ENCODE peak calls at places on chromosomes 7 and 10, in four cellular contexts. One of them, this sample, is unnamed.

GRCh38 chr7:44408596-44408995 is 81.9 kb downstream of the NUDCD3 start:
- DNase-seq in HEK293T: no peak
- DNase-seq in WTC11: peak; percentile 48
- DNase-seq in K562: no peak
- DNase-seq in this sample: no peak

GRCh38 chr7:139948167-139948566 is 114.6 kb downstream of the PARP12 start:
- DNase-seq in HEK293T: no peak
- DNase-seq in WTC11: no peak
- DNase-seq in K562: no peak
- DNase-seq in this sample: no peak

GRCh38 chr7:118045629-118046028 is 138.3 kb upstream of the LSM8 start:
- DNase-seq in HEK293T: no peak
- DNase-seq in WTC11: no peak
- DNase-seq in K562: no peak
- DNase-seq in this sample: no peak

GRCh38 chr10:9227679-9228365 is 1173.3 kb downstream of the GATA3 start:
- DNase-seq in HEK293T: no peak
- DNase-seq in WTC11: no peak
- DNase-seq in K562: no peak
- DNase-seq in this sample: no peak

GRCh38 chr10:11149499-11149898 is 131.8 kb downstream of the CELF2 start:
- DNase-seq in HEK293T: no peak
- DNase-seq in WTC11: no peak
- DNase-seq in K562: no peak
- DNase-seq in this sample: no peak

GRCh38 chr10:27542812-27543211 is 38.7 kb downstream of the RAB18 start:
- DNase-seq in HEK293T: no peak
- DNase-seq in WTC11: no peak
- DNase-seq in K562: no peak
- DNase-seq in this sample: no peak

GRCh38 chr10:26755443-26755903 is 58.0 kb downstream of the PDSS1 start:
- DNase-seq in HEK293T: peak; percentile 13
- DNase-seq in WTC11: no peak
- DNase-seq in K562: no peak
- DNase-seq in this sample: no peak

GRCh38 chr10:91162050-91162494 is 58.4 kb upstream of the PCGF5 start:
- DNase-seq in HEK293T: peak; percentile 12
- DNase-seq in WTC11: no peak
- DNase-seq in K562: peak; percentile 24
- DNase-seq in this sample: peak; percentile 6

GRCh38 chr10:86450806-86451603 is 70.6 kb downstream of the WAPL start:
- DNase-seq in HEK293T: no peak
- DNase-seq in WTC11: no peak
- DNase-seq in K562: no peak
- DNase-seq in this sample: peak; percentile 74

GRCh38 chr10:44459677-44460076 is 74.8 kb upstream of the CXCL12 start:
- DNase-seq in HEK293T: no peak
- DNase-seq in WTC11: no peak
- DNase-seq in K562: no peak
- DNase-seq in this sample: no peak

GRCh38 chr7:68199951-68200660 is 1203.5 kb downstream of the TYW1 start:
- DNase-seq in HEK293T: no peak
- DNase-seq in WTC11: no peak
- DNase-seq in K562: no peak
- DNase-seq in this sample: no peak

GRCh38 chr10:515674-516073 is 173.8 kb downstream of the DIP2C start:
- DNase-seq in HEK293T: no peak
- DNase-seq in WTC11: no peak
- DNase-seq in K562: no peak
- DNase-seq in this sample: no peak

GRCh38 chr7:29019275-29019820 is 61.2 kb upstream of the TRIL start:
- DNase-seq in HEK293T: no peak
- DNase-seq in WTC11: no peak
- DNase-seq in K562: no peak
- DNase-seq in this sample: no peak

GRCh38 chr10:855079-855478 is 76.4 kb downstream of the LARP4B start:
- DNase-seq in HEK293T: no peak
- DNase-seq in WTC11: no peak
- DNase-seq in K562: no peak
- DNase-seq in this sample: no peak

GRCh38 chr7:143376396-143376795 is 4.7 kb upstream of the ZYX start:
- DNase-seq in HEK293T: no peak
- DNase-seq in WTC11: no peak
- DNase-seq in K562: no peak
- DNase-seq in this sample: no peak

GRCh38 chr10:47381427-47382379 is 2.4 kb downstream of the ZNF488 start:
- DNase-seq in HEK293T: no peak
- DNase-seq in WTC11: no peak
- DNase-seq in K562: no peak
- DNase-seq in this sample: no peak

GRCh38 chr10:131002031-131002861 is 309.3 kb downstream of the TCERG1L start:
- DNase-seq in HEK293T: no peak
- DNase-seq in WTC11: no peak
- DNase-seq in K562: no peak
- DNase-seq in this sample: no peak

GRCh38 chr7:1548438-1548831 is 7.6 kb downstream of the TMEM184A start:
- DNase-seq in HEK293T: no peak
- DNase-seq in WTC11: no peak
- DNase-seq in K562: peak; percentile 56
- DNase-seq in this sample: no peak

GRCh38 chr7:17041324-17041723 is 159.5 kb upstream of the AGR3 start:
- DNase-seq in HEK293T: no peak
- DNase-seq in WTC11: no peak
- DNase-seq in K562: no peak
- DNase-seq in this sample: peak; percentile 3

GRCh38 chr10:35378547-35379210 is 42.4 kb downstream of the CCNY start:
- DNase-seq in HEK293T: no peak
- DNase-seq in WTC11: no peak
- DNase-seq in K562: peak; percentile 39
- DNase-seq in this sample: no peak

GRCh38 chr7:56009695-56010094 is 41.5 kb downstream of the PSPH start:
- DNase-seq in HEK293T: no peak
- DNase-seq in WTC11: no peak
- DNase-seq in K562: no peak
- DNase-seq in this sample: peak; percentile 65

GRCh38 chr10:93815304-93816091 is 57.8 kb downstream of the LGI1 start:
- DNase-seq in HEK293T: no peak
- DNase-seq in WTC11: peak; percentile 14
- DNase-seq in K562: no peak
- DNase-seq in this sample: no peak

GRCh38 chr7:103752995-103753394 is 236.5 kb downstream of the RELN start:
- DNase-seq in HEK293T: no peak
- DNase-seq in WTC11: no peak
- DNase-seq in K562: no peak
- DNase-seq in this sample: no peak

GRCh38 chr7:112640682-112641081 is 149.5 kb downstream of the TMEM168 start:
- DNase-seq in HEK293T: no peak
- DNase-seq in WTC11: no peak
- DNase-seq in K562: no peak
- DNase-seq in this sample: no peak

GRCh38 chr7:55439627-55440026 is 74.5 kb downstream of the LANCL2 start:
- DNase-seq in HEK293T: no peak
- DNase-seq in WTC11: no peak
- DNase-seq in K562: no peak
- DNase-seq in this sample: no peak

GRCh38 chr10:33031815-33032320 is 73.8 kb upstream of the ITGB1 start:
- DNase-seq in HEK293T: no peak
- DNase-seq in WTC11: no peak
- DNase-seq in K562: no peak
- DNase-seq in this sample: no peak

GRCh38 chr10:3251172-3251571 is 78.6 kb upstream of the PITRM1 start:
- DNase-seq in HEK293T: no peak
- DNase-seq in WTC11: no peak
- DNase-seq in K562: no peak
- DNase-seq in this sample: no peak

GRCh38 chr10:122632031-122632430 is 67.6 kb downstream of the C10orf120 start:
- DNase-seq in HEK293T: no peak
- DNase-seq in WTC11: no peak
- DNase-seq in K562: no peak
- DNase-seq in this sample: no peak

GRCh38 chr10:110803830-110804338 is 67.8 kb upstream of the PDCD4 start:
- DNase-seq in HEK293T: peak; percentile 58
- DNase-seq in WTC11: peak; percentile 48
- DNase-seq in K562: peak; percentile 24
- DNase-seq in this sample: peak; percentile 45

GRCh38 chr7:134932707-134933370 is 53.5 kb upstream of the AGBL3 start:
- DNase-seq in HEK293T: no peak
- DNase-seq in WTC11: no peak
- DNase-seq in K562: no peak
- DNase-seq in this sample: no peak
- TF ChIP-seq ELF4 in HEK293T: no peak
- TF ChIP-seq ELF4 in WTC11: no peak
- TF ChIP-seq ELF4 in K562: no peak
- TF ChIP-seq ELF4 in this sample: no peak

GRCh38 chr7:20831976-20832375 is 45.3 kb upstream of the SP8 start:
- DNase-seq in HEK293T: no peak
- DNase-seq in WTC11: no peak
- DNase-seq in K562: no peak
- DNase-seq in this sample: no peak

GRCh38 chr7:20828947-20829346 is 42.3 kb upstream of the SP8 start:
- DNase-seq in HEK293T: no peak
- DNase-seq in WTC11: no peak
- DNase-seq in K562: no peak
- DNase-seq in this sample: no peak

GRCh38 chr7:20835111-20835750 is 48.5 kb upstream of the SP8 start:
- DNase-seq in HEK293T: no peak
- DNase-seq in WTC11: peak; percentile 58
- DNase-seq in K562: peak; percentile 44
- DNase-seq in this sample: no peak

GRCh38 chr7:20834656-20835055 is 48.0 kb upstream of the SP8 start:
- DNase-seq in HEK293T: peak; percentile 19
- DNase-seq in WTC11: no peak
- DNase-seq in K562: peak; percentile 9
- DNase-seq in this sample: no peak

DNA sequence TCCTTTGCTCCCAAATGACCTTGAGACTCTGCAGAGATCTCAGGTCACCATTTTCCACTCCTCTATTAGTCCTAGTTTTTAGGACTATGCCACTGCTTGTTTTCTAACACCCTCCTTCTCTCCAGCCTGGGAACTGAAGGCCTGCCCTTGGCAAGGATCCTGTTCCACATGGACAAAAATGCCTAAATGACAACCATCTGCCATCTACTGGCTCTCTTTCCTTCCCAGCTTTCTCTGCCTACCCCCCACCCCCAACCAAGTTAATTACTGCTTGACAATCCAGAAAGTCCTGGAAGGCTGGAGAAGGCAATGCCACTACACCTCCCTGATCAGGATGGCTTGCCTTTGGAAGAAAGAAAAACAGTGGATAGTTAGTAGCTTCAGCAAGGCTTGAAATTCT is 44.8 kb upstream of the SP8 start:
- DNase-seq in HEK293T: no peak
- DNase-seq in WTC11: no peak
- DNase-seq in K562: no peak
- DNase-seq in this sample: no peak
- TF ChIP-seq SP1 in HEK293T: no peak
- TF ChIP-seq SP1 in WTC11: no peak
- TF ChIP-seq SP1 in K562: no peak
- TF ChIP-seq SP1 in this sample: no peak

DNA sequence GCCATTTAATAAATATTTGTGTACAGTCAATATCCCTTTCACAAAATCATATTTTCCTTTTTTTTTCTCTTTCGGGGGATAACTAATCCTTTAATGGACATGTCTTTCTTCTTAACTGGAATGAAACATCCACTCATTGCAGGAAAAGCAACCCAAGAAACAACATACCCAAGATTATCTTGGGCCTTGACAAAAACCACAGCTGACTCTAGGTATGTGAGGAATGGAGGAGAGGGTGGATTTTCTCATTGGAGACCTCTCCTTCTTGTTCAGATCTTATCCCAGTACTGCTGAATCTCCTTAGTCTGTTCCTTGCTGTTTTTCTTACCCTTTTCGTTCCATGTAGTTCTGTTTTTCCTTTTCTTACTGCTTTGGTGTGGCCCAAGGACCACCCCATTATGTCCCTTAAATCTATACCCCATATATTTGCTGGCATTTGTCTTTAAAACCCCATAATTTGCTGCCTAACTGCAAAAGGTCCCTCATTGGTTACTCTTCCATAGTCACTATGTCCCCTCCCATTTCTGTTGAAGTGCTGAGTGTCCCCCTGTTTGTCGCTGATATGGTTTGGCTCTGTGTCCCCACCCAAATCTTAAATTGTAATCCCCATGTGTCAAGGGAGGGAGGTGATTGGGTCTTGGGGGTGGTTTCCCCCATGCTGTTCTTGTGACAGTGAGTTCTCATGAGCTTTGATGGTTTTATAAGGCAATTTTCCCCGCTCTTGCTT is 6.8 kb upstream of the CDK6 start:
- DNase-seq in HEK293T: no peak
- DNase-seq in WTC11: no peak
- DNase-seq in K562: no peak
- DNase-seq in this sample: no peak
- TF ChIP-seq ELF4 in HEK293T: no peak
- TF ChIP-seq ELF4 in WTC11: no peak
- TF ChIP-seq ELF4 in K562: no peak
- TF ChIP-seq ELF4 in this sample: no peak

DNA sequence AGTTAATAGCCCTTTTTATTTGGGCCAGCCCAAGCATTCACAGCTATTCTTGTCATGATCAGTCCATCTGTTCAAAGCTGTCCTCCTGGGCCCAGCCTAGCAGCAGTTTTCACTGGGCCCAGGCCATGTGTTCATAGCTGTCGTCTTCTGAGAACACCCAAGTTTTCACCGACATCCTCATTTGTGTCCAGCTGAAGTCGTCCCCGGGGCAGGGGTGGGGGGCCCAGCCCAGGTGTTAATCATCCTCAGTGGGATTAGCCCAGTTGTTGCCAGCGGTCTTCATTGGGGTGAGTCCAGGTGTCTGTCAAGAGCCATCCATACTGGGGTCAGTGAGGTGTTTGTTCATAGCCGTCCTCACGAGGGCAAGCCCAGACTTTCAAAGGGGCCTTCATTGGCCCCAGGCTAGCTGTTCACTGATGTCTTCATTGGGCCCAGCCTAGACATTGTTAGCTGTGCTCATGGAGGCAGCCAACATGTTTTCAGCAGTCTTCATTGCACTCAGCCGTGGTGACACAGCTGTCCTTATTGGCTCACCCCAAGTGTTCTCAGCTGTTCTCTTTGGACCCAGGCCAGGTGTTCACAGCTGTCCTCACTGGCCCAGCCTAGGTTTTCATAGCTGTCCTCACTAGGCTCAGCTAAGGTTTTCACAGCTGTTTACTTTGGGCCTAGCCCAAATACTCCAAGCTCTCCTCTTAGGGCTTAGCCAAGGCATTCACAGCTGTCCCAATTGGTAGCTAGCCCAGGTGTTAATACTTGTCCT is 10.0 kb downstream of the FRG2B start:
- DNase-seq in HEK293T: no peak
- DNase-seq in WTC11: no peak
- DNase-seq in K562: no peak
- DNase-seq in this sample: no peak
- TF ChIP-seq SP1 in HEK293T: no peak
- TF ChIP-seq SP1 in WTC11: no peak
- TF ChIP-seq SP1 in K562: no peak
- TF ChIP-seq SP1 in this sample: no peak

GRCh38 chr10:2212196-2212719 is 474.9 kb upstream of the ADARB2 start:
- DNase-seq in HEK293T: no peak
- DNase-seq in WTC11: no peak
- DNase-seq in K562: no peak
- DNase-seq in this sample: no peak
- TF ChIP-seq ELF4 in HEK293T: no peak
- TF ChIP-seq ELF4 in WTC11: no peak
- TF ChIP-seq ELF4 in K562: no peak
- TF ChIP-seq ELF4 in this sample: no peak

This sample was measured in HepG2.